ENCODE peak calls at places on chromosomes 3 and 15, in eight cellular contexts. J is upper lobe of left lung; R is adrenal gland; F is naive thymus-derived CD4-positive, alpha-beta T cell; G is DND-41; Y is CD8-positive, alpha-beta T cell; L is aorta; O is osteoblast. K is an unnamed sample.
A peak's percentile ranks its signal among the peaks of the same experiment; 100 is the strongest.

GRCh38 chr15:98755138-98755537 is 106.8 kb downstream of the IGF1R start:
- DNase-seq in O (no peak), Y (no peak), J (no peak), L (no peak), R (no peak), G (no peak), F (no peak), K (no peak)

GRCh38 chr15:34341922-34342736 is 807 bp downstream of the NOP10 start:
- DNase-seq in L (no peak), G (peak; percentile 39), Y (no peak), F (no peak), J (no peak), O (no peak), R (no peak), K (peak; percentile 25)

GRCh38 chr3:127817331-127817821 is 4.9 kb downstream of the MGLL start:
- DNase-seq in F (no peak), J (no peak), O (peak; percentile 71), R (no peak), L (no peak), G (no peak), Y (no peak), K (no peak)

GRCh38 chr3:5754602-5755001 is 567.1 kb downstream of the EDEM1 start:
- DNase-seq in R (no peak), O (no peak), G (no peak), J (no peak), F (no peak), L (no peak), Y (no peak), K (no peak)

GRCh38 chr15:36632196-36632595 is 52.8 kb downstream of the CDIN1 start:
- DNase-seq in R (no peak), L (no peak), G (no peak), O (peak; percentile 86), Y (no peak), F (no peak), J (no peak), K (no peak)

GRCh38 chr3:13877911-13878710 is 1.8 kb downstream of the WNT7A start:
- DNase-seq in R (no peak), F (no peak), G (no peak), L (peak; percentile 74), O (no peak), Y (no peak), J (peak; percentile 81), K (no peak)

GRCh38 chr3:29555590-29555989 is 274.7 kb downstream of the RBMS3 start:
- DNase-seq in R (no peak), J (no peak), F (no peak), O (no peak), L (no peak), G (no peak), Y (no peak), K (no peak)

GRCh38 chr3:53773330-53773583 is 73.0 kb downstream of the CHDH start:
- DNase-seq in R (no peak), L (no peak), G (no peak), O (no peak), J (no peak), Y (no peak), F (no peak), K (no peak)

GRCh38 chr3:119660474-119661150 is at the start of gene POPDC2:
- DNase-seq in R (no peak), G (no peak), J (no peak), O (no peak), L (peak; percentile 74), F (no peak), Y (no peak), K (no peak)

GRCh38 chr15:27454281-27455060 is 483.5 kb downstream of the GABRG3 start:
- DNase-seq in O (peak; percentile 66), F (no peak), J (no peak), R (no peak), Y (no peak), L (no peak), G (no peak), K (no peak)

GRCh38 chr15:80199869-80200268 is 47.1 kb downstream of the FAH start:
- DNase-seq in F (no peak), G (no peak), J (no peak), R (no peak), L (no peak), O (no peak), Y (no peak), K (no peak)

GRCh38 chr15:71279757-71280141 is 164.5 kb downstream of the THSD4 start:
- DNase-seq in O (no peak), G (no peak), Y (no peak), J (no peak), L (no peak), R (peak; percentile 63), F (no peak), K (no peak)

GRCh38 chr3:189806171-189806951 is 175.2 kb downstream of the TP63 start:
- DNase-seq in O (peak; percentile 15), J (no peak), R (no peak), Y (no peak), G (no peak), L (no peak), F (no peak), K (no peak)

GRCh38 chr3:10015476-10015904 is 10.7 kb upstream of the FANCD2 start:
- DNase-seq in O (peak; percentile 75), L (peak; percentile 92), F (no peak), G (no peak), R (peak; percentile 89), J (peak; percentile 61), Y (no peak), K (no peak)

GRCh38 chr3:194056731-194057415 is 79.1 kb upstream of the HES1 start:
- DNase-seq in G (no peak), F (no peak), J (no peak), L (no peak), O (no peak), Y (no peak), R (no peak), K (no peak)

GRCh38 chr3:58274027-58274614 is 31.9 kb upstream of the RPP14 start:
- DNase-seq in J (no peak), O (no peak), R (no peak), G (no peak), L (no peak), F (no peak), Y (no peak), K (no peak)

GRCh38 chr3:23702198-23702597 is 103.6 kb upstream of the UBE2E1 start:
- DNase-seq in F (no peak), R (no peak), Y (no peak), J (no peak), L (no peak), G (no peak), O (no peak), K (no peak)

GRCh38 chr3:171654809-171655208 is 155.5 kb downstream of the PLD1 start:
- DNase-seq in G (no peak), Y (no peak), R (peak; percentile 73), L (no peak), O (peak; percentile 58), J (no peak), F (no peak), K (no peak)

GRCh38 chr3:107988464-107989156 is 102.2 kb downstream of the CD47 start:
- DNase-seq in O (no peak), Y (peak; percentile 21), R (peak; percentile 38), G (no peak), L (peak; percentile 79), J (no peak), F (no peak), K (no peak)

GRCh38 chr15:33729648-33730047 is 238.6 kb upstream of the CHRM5 start:
- DNase-seq in L (no peak), G (no peak), F (no peak), Y (no peak), R (no peak), J (no peak), O (no peak), K (no peak)

GRCh38 chr3:191123231-191123630 is 75.8 kb upstream of the OSTN start:
- DNase-seq in G (no peak), F (no peak), R (no peak), J (no peak), Y (no peak), O (peak; percentile 18), L (no peak), K (no peak)

GRCh38 chr3:53705024-53705750 is 141.0 kb downstream of the CHDH start:
- DNase-seq in Y (no peak), O (no peak), J (peak; percentile 30), F (no peak), L (no peak), R (no peak), G (no peak), K (no peak)

GRCh38 chr15:63369296-63369695 is 12.3 kb downstream of the CA12 start:
- DNase-seq in G (peak; percentile 30), F (no peak), L (no peak), R (no peak), Y (no peak), O (no peak), J (no peak), K (no peak)
- H3K27ac ChIP-seq in G (no peak overlapping the region), F (no peak overlapping the region), L (no peak overlapping the region), R (no peak overlapping the region), Y (no peak overlapping the region), O (peak overlapping the region; percentile 56), J (no peak overlapping the region), K (no peak overlapping the region)

DNA sequence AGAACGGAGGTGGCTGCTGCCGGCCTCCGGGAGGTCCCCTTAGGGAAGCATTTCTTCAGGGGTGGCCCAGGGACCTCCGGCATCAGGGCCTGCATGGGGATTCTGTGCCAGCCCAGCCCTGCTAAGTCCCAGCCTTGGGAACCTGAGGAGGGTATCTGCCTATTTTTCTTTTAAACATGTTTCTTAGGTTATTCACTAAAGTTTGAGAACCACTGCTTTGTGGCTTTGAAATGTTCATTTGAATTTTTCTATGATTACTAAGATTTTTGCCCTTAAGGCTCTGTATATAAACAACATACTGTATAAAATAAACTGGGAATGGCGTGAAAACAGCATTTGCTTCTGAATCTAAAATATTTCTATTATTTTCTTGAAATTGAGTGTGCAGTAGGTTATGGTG is 24.4 kb downstream of the FAN1 start:
- DNase-seq in L (no peak), J (peak; percentile 33), O (no peak), F (no peak), Y (no peak), G (no peak), R (no peak), K (no peak)
- H3K27ac ChIP-seq in L (no peak overlapping the region), J (no peak overlapping the region), O (no peak overlapping the region), F (no peak overlapping the region), Y (no peak overlapping the region), G (no peak overlapping the region), R (no peak overlapping the region), K (no peak overlapping the region)

GRCh38 chr3:42353632-42354031 is 56.8 kb downstream of the LYZL4 start:
- DNase-seq in O (no peak), G (no peak), R (no peak), L (no peak), Y (no peak), F (no peak), J (no peak), K (no peak)
- H3K27ac ChIP-seq in O (no peak overlapping the region), G (no peak overlapping the region), R (no peak overlapping the region), L (peak overlapping the region; percentile 1), Y (no peak overlapping the region), F (no peak overlapping the region), J (no peak overlapping the region), K (no peak overlapping the region)

DNA sequence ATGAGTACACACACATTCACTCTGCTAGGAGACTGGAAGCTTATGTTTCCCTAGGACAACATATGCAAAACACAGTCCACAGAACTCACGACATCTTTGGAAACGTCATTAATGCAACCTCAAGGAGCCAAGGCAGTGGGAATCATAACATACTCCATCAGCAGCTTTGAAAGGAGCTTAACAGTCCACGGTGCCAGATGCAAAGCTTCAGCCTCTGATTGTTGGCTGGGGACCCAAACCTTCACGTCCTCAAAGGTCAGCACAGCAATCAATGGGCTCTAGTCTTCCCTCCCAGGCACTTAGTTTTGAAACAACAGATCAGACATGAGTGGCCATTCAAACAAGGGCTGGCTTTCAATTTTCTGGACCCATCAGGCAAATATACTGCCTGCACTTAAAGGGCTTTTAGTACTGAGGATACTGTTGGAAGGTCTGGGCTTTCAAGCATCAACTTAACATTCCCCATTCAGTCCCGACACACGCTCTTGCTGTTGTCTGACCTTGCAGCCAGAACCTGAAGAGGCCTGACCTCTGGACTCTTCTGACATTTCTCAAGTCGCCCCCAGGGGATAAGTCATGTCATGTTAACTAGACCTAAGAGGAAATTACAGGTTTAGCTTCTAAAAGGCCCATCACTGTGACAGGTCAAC is 223.0 kb downstream of the PDZRN3 start:
- DNase-seq in F (no peak), J (no peak), O (no peak), L (no peak), Y (no peak), R (peak; percentile 43), G (no peak), K (no peak)
- H3K27ac ChIP-seq in F (no peak overlapping the region), J (peak overlapping the region; percentile 45), O (no peak overlapping the region), L (peak overlapping the region; percentile 25), Y (no peak overlapping the region), R (no peak overlapping the region), G (no peak overlapping the region), K (no peak overlapping the region)

K was measured in CD4-positive, alpha-beta memory T cell.